ENCODE peak calls at places on chromosomes 2 and 18, in four cellular contexts. S, P, Z and F are unnamed samples.

GRCh38 chr2:169683054-169683424 is 11.2 kb downstream of the CFAP210 start:
- DNase-seq in S (no peak), P (no peak), Z (no peak), F (no peak)

GRCh38 chr18:58398648-58399398 is 230.1 kb downstream of the ALPK2 start:
- DNase-seq in Z (no peak), S (no peak), P (no peak), F (no peak)

GRCh38 chr2:20470211-20470610 is 23.3 kb downstream of the RHOB start:
- DNase-seq in Z (no peak), P (peak; percentile 3), S (no peak), F (peak; percentile 17)

GRCh38 chr2:112310906-112311305 is 35.5 kb downstream of the ZC3H6 start:
- DNase-seq in S (no peak), P (no peak), Z (no peak), F (no peak)

GRCh38 chr2:102342888-102343287 is 12.7 kb upstream of the IL18R1 start:
- DNase-seq in S (peak; percentile 40), P (no peak), Z (no peak), F (no peak)

GRCh38 chr2:165647409-165647808 is 146.6 kb downstream of the GALNT3 start:
- DNase-seq in S (no peak), Z (no peak), P (no peak), F (no peak)

GRCh38 chr2:167480986-167481309 is 592.7 kb downstream of the XIRP2 start:
- DNase-seq in Z (no peak), S (no peak), P (no peak), F (no peak)

GRCh38 chr2:168652997-168653906 is 149.2 kb upstream of the NOSTRIN start:
- DNase-seq in P (no peak), Z (no peak), S (no peak), F (no peak)

GRCh38 chr2:168064011-168064998 is 183.1 kb downstream of the STK39 start:
- DNase-seq in S (no peak), Z (no peak), P (no peak), F (no peak)

GRCh38 chr2:96523659-96524481 is 12.7 kb upstream of the ARID5A start:
- DNase-seq in S (peak; percentile 33), P (no peak), Z (no peak), F (no peak)

GRCh38 chr18:50372743-50373142 is 2.1 kb upstream of the SKA1 start:
- DNase-seq in P (no peak), S (no peak), Z (no peak), F (no peak)

GRCh38 chr2:140539506-140539905 is 1591.3 kb downstream of the LRP1B start:
- DNase-seq in Z (no peak), P (no peak), S (no peak), F (no peak)

GRCh38 chr2:57802243-57802642 is 244.4 kb upstream of the VRK2 start:
- DNase-seq in Z (peak; percentile 23), S (no peak), P (no peak), F (no peak)

GRCh38 chr2:18545384-18545783 is 15.1 kb downstream of the RDH14 start:
- DNase-seq in Z (no peak), P (no peak), S (peak; percentile 84), F (no peak)

GRCh38 chr2:54666741-54667639 is 56.5 kb upstream of the EML6 start:
- DNase-seq in P (peak; percentile 85), Z (no peak), S (no peak), F (no peak)

GRCh38 chr18:32258558-32259204 is 68.8 kb downstream of the MEP1B start:
- DNase-seq in S (no peak), P (no peak), Z (no peak), F (no peak)

GRCh38 chr18:32259553-32259952 is 69.7 kb downstream of the MEP1B start:
- DNase-seq in Z (no peak), S (peak; percentile 22), P (no peak), F (no peak)

GRCh38 chr18:32258148-32258547 is 68.3 kb downstream of the MEP1B start:
- DNase-seq in Z (no peak), S (no peak), P (no peak), F (no peak)

GRCh38 chr18:32262092-32262491 is 72.3 kb downstream of the MEP1B start:
- DNase-seq in Z (no peak), S (no peak), P (no peak), F (no peak)

DNA sequence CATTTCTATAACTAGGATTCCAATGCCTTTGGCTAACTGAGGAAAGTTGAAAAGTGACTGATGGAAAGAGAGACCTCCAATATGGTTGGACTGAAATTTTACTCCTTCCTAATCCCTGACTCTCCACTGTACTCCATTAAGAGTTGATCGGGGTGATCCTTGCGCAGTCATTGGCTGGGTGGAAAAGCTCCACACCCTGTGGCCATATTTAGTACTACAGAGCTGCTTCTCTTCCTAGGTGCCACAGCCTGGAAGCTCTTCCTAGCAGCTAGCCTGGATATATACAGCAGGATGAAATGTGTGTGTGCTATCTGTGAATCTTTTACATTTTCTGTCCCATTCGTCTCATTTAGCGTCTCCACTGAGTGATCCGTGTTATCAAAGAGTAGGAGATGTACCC is 71.2 kb downstream of the MEP1B start:
- DNase-seq in S (no peak), Z (no peak), P (no peak), F (no peak)
- TF ChIP-seq CTCF in S (no peak), Z (no peak), P (no peak), F (peak; percentile 10)

GRCh38 chr2:17273066-17273465 is 245.2 kb downstream of the RAD51AP2 start:
- DNase-seq in P (no peak), S (no peak), Z (no peak), F (no peak)

GRCh38 chr2:17270894-17271293 is 247.3 kb downstream of the RAD51AP2 start:
- DNase-seq in Z (no peak), S (no peak), P (no peak), F (no peak)

GRCh38 chr2:17272649-17273048 is 245.6 kb downstream of the RAD51AP2 start:
- DNase-seq in Z (no peak), S (no peak), P (no peak), F (no peak)

GRCh38 chr2:17271401-17271800 is 246.8 kb downstream of the RAD51AP2 start:
- DNase-seq in Z (no peak), P (no peak), S (no peak), F (no peak)

GRCh38 chr2:17272170-17272569 is 246.1 kb downstream of the RAD51AP2 start:
- DNase-seq in S (no peak), Z (no peak), P (no peak), F (no peak)
- TF ChIP-seq CTCF in S (no peak), Z (no peak), P (no peak), F (no peak)

DNA sequence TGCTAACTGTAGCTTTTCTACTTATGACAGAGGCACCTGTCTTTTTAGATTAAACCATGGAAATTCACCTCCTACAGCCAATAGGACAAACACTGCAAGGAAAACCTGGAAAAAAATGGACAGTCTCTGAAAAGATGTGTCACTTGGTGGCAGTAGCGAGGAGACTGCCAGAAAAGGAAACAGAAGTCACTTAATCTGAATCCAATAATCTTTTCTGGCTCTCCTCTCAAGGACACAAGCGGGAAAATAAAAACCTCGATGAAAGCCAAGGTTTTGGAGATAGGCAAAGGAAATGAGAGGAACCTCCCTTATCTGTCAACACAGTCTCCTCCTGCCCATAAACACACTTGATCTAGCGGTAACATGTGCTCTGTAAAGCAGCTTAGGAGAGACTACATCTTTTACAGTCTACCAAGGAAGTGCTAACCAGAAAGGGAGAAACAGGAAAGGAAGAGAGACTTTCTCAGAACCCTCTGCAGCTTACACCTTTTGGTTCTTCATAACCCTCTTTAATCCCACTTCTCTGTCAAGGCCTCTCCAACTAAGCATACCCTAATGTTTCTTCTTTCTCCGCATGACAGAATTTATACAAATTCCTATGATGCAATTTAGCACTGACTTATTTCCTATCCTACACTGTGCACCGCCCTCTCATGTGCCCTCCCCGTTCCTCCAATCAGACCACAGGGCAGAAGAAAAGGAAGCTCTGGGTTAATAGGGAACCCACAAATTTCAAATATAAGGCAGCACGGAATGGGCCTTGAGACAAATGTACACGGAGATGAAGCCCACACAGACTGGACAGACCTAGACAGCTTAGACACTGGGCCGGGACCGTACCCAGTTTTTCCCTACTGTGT is 52.8 kb downstream of the CLASP1 start:
- DNase-seq in Z (no peak), P (peak; percentile 65), S (peak; percentile 77), F (peak; percentile 80)
- TF ChIP-seq CTCF in Z (no peak), P (peak; percentile 68), S (peak; percentile 42), F (peak; percentile 54)

GRCh38 chr18:25737710-25738251 is 352.6 kb downstream of the SS18 start:
- DNase-seq in P (no peak), S (peak; percentile 62), Z (no peak), F (no peak)

GRCh38 chr18:25739356-25739755 is 351.1 kb downstream of the SS18 start:
- DNase-seq in P (no peak), S (no peak), Z (no peak), F (no peak)

GRCh38 chr18:25743661-25744151 is 346.7 kb downstream of the SS18 start:
- DNase-seq in S (no peak), P (no peak), Z (no peak), F (no peak)
- TF ChIP-seq CTCF in S (no peak), P (no peak), Z (no peak), F (no peak)

GRCh38 chr2:126886201-126886905 is 12.3 kb upstream of the TEX51 start:
- DNase-seq in Z (peak; percentile 77), P (peak; percentile 59), S (peak; percentile 30), F (peak; percentile 66)
- TF ChIP-seq CTCF in Z (peak; percentile 23), P (peak; percentile 42), S (peak; percentile 35), F (peak; percentile 93)

GRCh38 chr2:233063269-233063975 is 3.3 kb downstream of the INPP5D start:
- DNase-seq in Z (peak; percentile 45), P (peak; percentile 12), S (no peak), F (no peak)
- TF ChIP-seq CTCF in Z (peak; percentile 45), P (no peak), S (no peak), F (peak; percentile 24)